ENCODE peak calls at places on chromosomes 13 and 19, in four cellular contexts. T, V, Q and N are unnamed samples. For H3K4me1, the result is how much of the 10 kb centered on the place peaks cover.

GRCh38 chr19:15285896-15286591 is 46.3 kb downstream of the BRD4 start:
- DNase-seq in T (no peak), V (no peak), Q (no peak), N (no peak)

GRCh38 chr19:6066661-6067646 is 43.3 kb downstream of the RFX2 start:
- DNase-seq in T (peak), V (peak), Q (peak), N (peak)

GRCh38 chr19:53909471-53910169 is 542 bp downstream of the CACNG7 start:
- DNase-seq in T (no peak), V (no peak), Q (no peak), N (no peak)

GRCh38 chr13:93771782-93772181 is 545.2 kb downstream of the GPC6 start:
- DNase-seq in T (no peak), V (no peak), Q (no peak), N (no peak)

GRCh38 chr13:105334211-105334610 is 1201.3 kb downstream of the EFNB2 start:
- DNase-seq in T (peak), V (no peak), Q (no peak), N (no peak)

GRCh38 chr19:49570138-49570856 is 10.1 kb downstream of the NOSIP start:
- DNase-seq in T (peak), V (no peak), Q (no peak), N (no peak)

GRCh38 chr13:27289016-27289665 is 18.5 kb downstream of the RASL11A start:
- DNase-seq in T (no peak), V (no peak), Q (no peak), N (no peak)

GRCh38 chr19:43489310-43489709 is 15.2 kb downstream of the PHLDB3 start:
- DNase-seq in T (no peak), V (no peak), Q (no peak), N (no peak)

DNA sequence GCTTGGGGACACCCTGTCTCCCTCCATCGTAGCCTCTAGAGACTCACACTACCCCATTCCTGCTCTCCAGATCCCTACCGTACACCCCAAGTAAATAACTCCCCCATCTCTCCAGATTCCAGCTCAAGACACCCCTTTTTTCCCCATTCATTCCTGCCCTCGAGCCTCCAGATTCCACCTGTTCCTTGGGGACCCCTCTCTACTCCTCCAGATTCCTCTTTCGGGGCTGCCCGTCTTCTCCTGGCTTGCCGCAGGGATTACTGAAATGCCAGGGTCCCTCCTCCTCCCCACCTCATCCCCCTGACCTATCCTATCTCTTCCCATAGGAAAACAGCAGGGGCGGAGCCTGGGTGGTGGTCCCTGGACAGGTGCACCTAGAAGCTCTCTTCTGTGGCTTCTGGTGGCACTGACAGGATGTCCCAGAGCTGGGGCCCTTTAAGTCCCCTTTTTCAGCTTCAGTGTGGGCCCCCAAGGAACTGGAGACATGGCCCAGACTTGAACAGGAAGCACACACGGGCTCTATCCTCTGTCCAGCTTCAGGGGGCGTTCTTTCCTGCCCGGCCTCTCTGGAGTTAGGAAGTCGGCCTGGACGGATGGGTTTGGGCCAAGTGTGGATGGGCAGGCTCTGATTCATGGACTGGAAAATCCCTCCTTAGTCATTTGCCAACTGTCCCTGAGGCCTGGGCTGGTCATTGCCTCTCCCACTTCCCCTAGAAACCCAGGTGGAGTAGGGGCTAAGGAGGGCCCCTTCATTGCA is 1.2 kb downstream of the ZSWIM4 start:
- DNase-seq in T (peak), V (peak), Q (peak), N (peak)
- H3K4me3 ChIP-seq in T (peak), V (peak), Q (peak), N (peak)

GRCh38 chr19:13092206-13092605 is 10.5 kb downstream of the LYL1 start:
- DNase-seq in T (peak), V (no peak), Q (no peak), N (no peak)

GRCh38 chr19:13091400-13092161 is 11.1 kb downstream of the LYL1 start:
- DNase-seq in T (peak), V (peak), Q (no peak), N (no peak)

GRCh38 chr19:13093407-13094284 is 9.0 kb downstream of the LYL1 start:
- DNase-seq in T (peak), V (no peak), Q (peak), N (no peak)

GRCh38 chr19:13094285-13094595 is 8.4 kb downstream of the LYL1 start:
- DNase-seq in T (peak), V (no peak), Q (no peak), N (no peak)

GRCh38 chr19:13092608-13093260 is 9.9 kb downstream of the LYL1 start:
- DNase-seq in T (peak), V (no peak), Q (no peak), N (no peak)
- H3K4me1 ChIP-seq in T (half or more), V (half or more), Q (half or more), N (half or more)

GRCh38 chr19:7533281-7533819 is 2.2 kb upstream of the PNPLA6 start:
- DNase-seq in T (peak), V (no peak), Q (no peak), N (no peak)
- H3K4me3 ChIP-seq in T (peak), V (peak), Q (peak), N (peak)

DNA sequence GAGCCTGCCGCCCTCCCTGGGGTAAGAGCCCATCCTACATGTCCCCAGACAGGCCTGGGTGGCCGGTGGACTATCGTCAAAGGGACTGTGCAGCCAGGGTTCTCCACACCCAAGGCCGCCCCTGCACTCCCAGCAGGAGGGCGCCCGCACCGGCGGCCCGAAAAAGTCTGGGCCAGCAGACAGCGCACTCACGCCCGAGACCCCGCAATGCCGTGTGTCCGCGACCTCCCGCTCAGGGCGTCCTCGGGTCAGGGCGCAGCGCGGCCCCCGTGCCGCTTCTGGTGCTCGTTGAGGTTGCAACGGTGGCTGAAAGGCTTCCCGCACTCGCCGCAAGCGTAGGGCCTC is 2.6 kb upstream of the A1BG start:
- DNase-seq in T (no peak), V (no peak), Q (no peak), N (no peak)
- H3K4me1 ChIP-seq in T (under half), V (under half), Q (under half), N (under half)

GRCh38 chr19:18669883-18670282 is 13.6 kb upstream of the CRTC1 start:
- DNase-seq in T (no peak), V (no peak), Q (no peak), N (no peak)
- H3K4me3 ChIP-seq in T (no peak), V (no peak), Q (no peak), N (no peak)

DNA sequence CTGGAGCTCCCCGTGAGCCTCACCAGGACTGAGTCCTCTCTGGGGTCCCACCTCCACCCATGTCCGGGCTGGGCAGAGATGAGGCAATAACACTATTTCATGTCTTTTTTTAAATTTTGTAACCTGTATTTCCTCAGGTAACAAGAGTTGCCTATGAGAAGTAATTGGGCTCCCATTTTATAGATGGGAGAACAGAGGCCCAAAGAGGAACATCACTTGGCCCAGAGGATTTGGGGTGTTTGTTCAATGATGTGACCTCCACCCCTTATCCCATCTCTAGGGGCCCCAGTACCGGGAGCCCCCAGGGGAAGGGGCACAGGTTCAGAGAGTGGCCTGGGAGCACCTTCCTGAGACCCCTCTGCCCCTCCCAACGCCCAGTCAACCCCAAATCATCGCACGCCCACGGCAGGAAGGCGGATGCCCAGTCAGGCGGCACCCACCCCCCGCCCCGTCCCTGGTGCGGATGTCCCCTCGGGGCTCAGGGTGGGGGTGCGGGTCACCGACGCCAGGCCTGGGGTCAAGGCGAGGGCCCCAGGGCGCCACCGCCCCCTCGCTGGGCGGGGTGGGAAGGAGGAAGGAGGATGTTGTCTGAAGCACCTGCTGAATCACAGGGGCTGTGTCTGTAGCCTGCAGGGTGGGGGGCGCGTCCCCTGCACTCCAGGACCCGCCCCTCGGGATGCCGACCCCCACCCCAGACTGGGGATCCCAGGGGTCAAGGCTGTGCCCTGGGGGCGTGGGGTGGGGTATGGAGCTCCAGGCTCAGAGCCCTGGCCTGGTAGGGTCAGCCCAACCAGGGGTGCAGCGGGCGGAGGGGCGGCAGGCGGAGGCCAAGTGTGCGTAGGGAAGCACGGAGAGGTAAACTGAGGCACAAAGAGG is 9.0 kb upstream of the CIRBP start:
- DNase-seq in T (no peak), V (no peak), Q (no peak), N (no peak)
- H3K4me1 ChIP-seq in T (half or more), V (half or more), Q (half or more), N (half or more)

DNA sequence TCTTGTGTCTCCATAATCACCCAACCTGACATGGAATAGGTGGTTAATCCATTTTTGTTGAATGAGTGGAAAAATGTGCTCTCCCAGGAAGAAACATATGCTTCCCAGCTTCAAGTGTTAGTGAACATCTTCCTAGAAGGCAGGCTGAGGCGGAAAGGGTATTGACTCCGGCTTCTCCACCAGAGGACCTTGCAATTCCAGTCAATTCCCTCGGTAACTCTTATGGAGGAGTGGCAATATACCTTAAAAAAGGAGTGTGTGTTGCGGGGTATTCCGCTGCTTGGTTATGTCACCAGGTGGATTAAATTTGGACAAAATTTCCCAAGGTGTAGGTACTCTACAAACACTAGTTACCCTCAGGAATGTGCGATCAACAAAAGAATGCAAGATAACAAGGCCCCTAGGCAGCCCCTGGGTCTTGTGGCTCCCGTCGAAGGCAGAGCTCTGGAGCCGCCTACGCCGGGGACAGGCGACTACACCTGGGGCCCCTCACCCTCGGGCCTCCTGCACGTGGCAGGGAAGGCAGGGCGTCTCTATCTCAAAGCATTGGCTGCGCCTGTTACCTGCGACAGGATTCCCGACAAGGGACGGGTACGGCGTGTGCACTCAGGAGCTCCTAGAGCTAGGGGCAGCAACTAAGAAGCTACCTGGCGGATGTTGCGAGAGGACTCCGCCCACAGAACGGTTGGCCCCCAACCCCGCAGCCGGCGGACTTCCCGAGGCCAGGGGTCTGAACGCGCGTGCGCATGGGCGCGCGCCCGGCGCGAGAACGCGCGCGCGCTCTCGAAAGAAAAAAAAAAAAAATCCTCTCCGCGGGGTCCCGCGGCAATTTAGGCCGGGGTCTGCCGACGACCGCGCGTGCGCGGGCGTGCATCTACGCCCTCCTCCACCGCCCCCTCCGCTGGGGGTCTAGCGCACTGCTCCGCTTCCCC is at the start of gene WDR87:
- DNase-seq in T (no peak), V (no peak), Q (peak), N (no peak)
- H3K4me3 ChIP-seq in T (peak), V (peak), Q (peak), N (peak)

DNA sequence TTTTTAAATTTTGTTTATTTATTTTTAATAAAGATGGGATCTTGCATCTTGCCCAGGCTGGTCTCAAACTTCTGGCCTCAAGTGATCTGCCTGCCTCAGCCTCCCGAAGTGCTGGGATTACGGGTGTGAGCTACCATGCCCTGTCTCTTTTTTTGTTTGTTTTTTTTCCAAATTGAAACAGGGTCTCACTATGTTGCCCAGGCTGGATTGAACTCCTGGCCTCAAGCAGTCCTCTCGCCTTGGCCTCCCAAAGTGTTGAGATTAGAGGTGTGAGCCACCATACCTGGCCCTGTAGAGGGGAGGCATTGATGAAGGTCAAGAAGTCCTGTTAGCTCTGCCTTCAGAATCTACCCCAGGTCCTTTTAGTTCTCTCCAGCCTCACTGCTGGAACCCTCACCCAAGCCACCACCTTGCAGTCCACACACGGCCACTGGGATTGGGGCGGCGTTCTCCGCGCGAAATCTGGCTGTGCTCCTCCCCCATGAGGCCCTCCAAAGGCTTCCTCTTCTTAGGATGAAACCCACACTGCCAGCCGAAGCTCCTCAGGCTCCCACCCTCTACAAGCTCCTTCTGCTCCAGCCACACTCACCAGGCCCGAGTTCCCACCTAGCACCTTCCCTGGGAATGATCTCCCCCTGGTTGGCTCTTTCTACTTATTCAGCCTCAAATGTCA is 34.9 kb downstream of the ACTN4 start:
- DNase-seq in T (no peak), V (no peak), Q (no peak), N (no peak)
- H3K4me1 ChIP-seq in T (half or more), V (half or more), Q (half or more), N (half or more)